ENCODE peak calls at places on chromosomes 11 and 22, in six cellular contexts. One of them, this sample, is unnamed.

GRCh38 chr11:65391007-65391406 is 4.6 kb downstream of the FRMD8 start:
- DNase-seq in H1: no peak
- DNase-seq in K562: no peak
- DNase-seq in HepG2: no peak
- DNase-seq in GM12878: no peak
- DNase-seq in GM12891: no peak
- DNase-seq in this sample: no peak

GRCh38 chr22:48954781-48955311 is 872.8 kb downstream of the BRD1 start:
- DNase-seq in K562: peak
- DNase-seq in H1: no peak
- DNase-seq in HepG2: no peak
- DNase-seq in GM12891: no peak
- DNase-seq in GM12878: no peak
- DNase-seq in this sample: no peak

GRCh38 chr22:36733271-36733670 is 29.7 kb upstream of the CACNG2 start:
- DNase-seq in H1: no peak
- DNase-seq in GM12891: no peak
- DNase-seq in GM12878: no peak
- DNase-seq in K562: no peak
- DNase-seq in HepG2: no peak
- DNase-seq in this sample: no peak

GRCh38 chr22:44326549-44326881 is 13.8 kb upstream of the SHISAL1 start:
- DNase-seq in H1: no peak
- DNase-seq in GM12891: no peak
- DNase-seq in HepG2: no peak
- DNase-seq in GM12878: no peak
- DNase-seq in K562: no peak
- DNase-seq in this sample: no peak

GRCh38 chr11:61011950-61012830 is 40.7 kb downstream of the CD6 start:
- DNase-seq in HepG2: no peak
- DNase-seq in K562: no peak
- DNase-seq in H1: no peak
- DNase-seq in GM12878: no peak
- DNase-seq in GM12891: no peak
- DNase-seq in this sample: no peak

GRCh38 chr11:33835143-33835878 is 56.6 kb downstream of the LMO2 start:
- DNase-seq in K562: no peak
- DNase-seq in HepG2: peak
- DNase-seq in H1: no peak
- DNase-seq in GM12878: peak
- DNase-seq in GM12891: no peak
- DNase-seq in this sample: no peak

GRCh38 chr11:116110356-116110755 is 606.1 kb upstream of the CADM1 start:
- DNase-seq in GM12878: no peak
- DNase-seq in HepG2: no peak
- DNase-seq in GM12891: no peak
- DNase-seq in K562: no peak
- DNase-seq in H1: no peak
- DNase-seq in this sample: no peak

GRCh38 chr22:23847991-23848864 is 9.4 kb upstream of the DERL3 start:
- DNase-seq in GM12891: no peak
- DNase-seq in H1: no peak
- DNase-seq in GM12878: no peak
- DNase-seq in HepG2: no peak
- DNase-seq in K562: no peak
- DNase-seq in this sample: no peak

GRCh38 chr11:71551711-71552110 is 3.5 kb downstream of the KRTAP5-9 start:
- DNase-seq in HepG2: no peak
- DNase-seq in H1: no peak
- DNase-seq in GM12891: no peak
- DNase-seq in GM12878: no peak
- DNase-seq in K562: no peak
- DNase-seq in this sample: no peak

GRCh38 chr11:121700968-121701367 is 248.2 kb upstream of the SORL1-AS1 start:
- DNase-seq in GM12878: no peak
- DNase-seq in GM12891: no peak
- DNase-seq in HepG2: no peak
- DNase-seq in H1: no peak
- DNase-seq in K562: no peak
- DNase-seq in this sample: no peak

GRCh38 chr11:72668645-72669347 is 5.4 kb downstream of the PDE2A start:
- DNase-seq in GM12878: peak
- DNase-seq in H1: no peak
- DNase-seq in K562: no peak
- DNase-seq in HepG2: no peak
- DNase-seq in GM12891: peak
- DNase-seq in this sample: peak

GRCh38 chr11:30855383-30856006 is 269.3 kb upstream of the MPPED2 start:
- DNase-seq in H1: no peak
- DNase-seq in GM12878: no peak
- DNase-seq in HepG2: peak
- DNase-seq in GM12891: no peak
- DNase-seq in K562: no peak
- DNase-seq in this sample: no peak

GRCh38 chr11:78740175-78741161 is 165.8 kb upstream of the NARS2 start:
- DNase-seq in HepG2: no peak
- DNase-seq in GM12878: no peak
- DNase-seq in GM12891: no peak
- DNase-seq in K562: peak
- DNase-seq in H1: no peak
- DNase-seq in this sample: no peak

GRCh38 chr11:126647735-126648134 is 292.2 kb downstream of the ST3GAL4 start:
- DNase-seq in GM12878: no peak
- DNase-seq in H1: no peak
- DNase-seq in GM12891: no peak
- DNase-seq in K562: no peak
- DNase-seq in HepG2: no peak
- DNase-seq in this sample: no peak

GRCh38 chr11:77065878-77066228 is 918 bp upstream of the CAPN5 start:
- DNase-seq in GM12891: no peak
- DNase-seq in H1: no peak
- DNase-seq in HepG2: no peak
- DNase-seq in GM12878: no peak
- DNase-seq in K562: no peak
- DNase-seq in this sample: no peak

GRCh38 chr11:71209656-71210055 is 42.7 kb downstream of the SHANK2 start:
- DNase-seq in K562: no peak
- DNase-seq in GM12878: no peak
- DNase-seq in H1: no peak
- DNase-seq in GM12891: no peak
- DNase-seq in HepG2: no peak
- DNase-seq in this sample: no peak

GRCh38 chr11:64597671-64598101 is 6.7 kb downstream of the SLC22A12 start:
- DNase-seq in H1: no peak
- DNase-seq in K562: no peak
- DNase-seq in GM12891: no peak
- DNase-seq in GM12878: no peak
- DNase-seq in HepG2: no peak
- DNase-seq in this sample: no peak

GRCh38 chr11:30852091-30852490 is 265.9 kb upstream of the MPPED2 start:
- DNase-seq in H1: no peak
- DNase-seq in K562: no peak
- DNase-seq in GM12891: no peak
- DNase-seq in HepG2: no peak
- DNase-seq in GM12878: no peak
- DNase-seq in this sample: no peak

GRCh38 chr11:69364901-69365300 is 70.9 kb downstream of the MYEOV start:
- DNase-seq in HepG2: no peak
- DNase-seq in K562: no peak
- DNase-seq in GM12891: no peak
- DNase-seq in GM12878: no peak
- DNase-seq in H1: no peak
- DNase-seq in this sample: no peak

GRCh38 chr11:64970731-64971151 is 1.2 kb downstream of the MAJIN start:
- DNase-seq in GM12891: no peak
- DNase-seq in HepG2: no peak
- DNase-seq in K562: no peak
- DNase-seq in GM12878: no peak
- DNase-seq in H1: no peak
- DNase-seq in this sample: no peak

GRCh38 chr11:65384301-65384889 is 1.9 kb upstream of the SLC25A45 start:
- DNase-seq in GM12891: no peak
- DNase-seq in HepG2: no peak
- DNase-seq in K562: no peak
- DNase-seq in H1: no peak
- DNase-seq in GM12878: no peak
- DNase-seq in this sample: no peak

GRCh38 chr11:1437500-1437899 is 47.8 kb downstream of the BRSK2 start:
- DNase-seq in K562: peak
- DNase-seq in GM12891: no peak
- DNase-seq in GM12878: no peak
- DNase-seq in H1: no peak
- DNase-seq in HepG2: peak
- DNase-seq in this sample: no peak

GRCh38 chr11:9840460-9841004 is 176.7 kb downstream of the SWAP70 start:
- DNase-seq in GM12878: no peak
- DNase-seq in GM12891: no peak
- DNase-seq in K562: no peak
- DNase-seq in H1: no peak
- DNase-seq in HepG2: no peak
- DNase-seq in this sample: no peak

GRCh38 chr22:46012182-46012880 is 35.4 kb upstream of the WNT7B start:
- DNase-seq in H1: no peak
- DNase-seq in HepG2: no peak
- DNase-seq in GM12878: no peak
- DNase-seq in GM12891: no peak
- DNase-seq in K562: no peak
- DNase-seq in this sample: no peak

GRCh38 chr11:69874984-69875673 is 55.9 kb upstream of the FGF3 start:
- DNase-seq in GM12878: no peak
- DNase-seq in GM12891: no peak
- DNase-seq in HepG2: no peak
- DNase-seq in K562: no peak
- DNase-seq in H1: peak
- DNase-seq in this sample: no peak

GRCh38 chr22:46056169-46057041 is 79.4 kb upstream of the WNT7B start:
- DNase-seq in GM12878: no peak
- DNase-seq in H1: no peak
- DNase-seq in K562: no peak
- DNase-seq in GM12891: no peak
- DNase-seq in HepG2: no peak
- DNase-seq in this sample: no peak

GRCh38 chr22:50104149-50104548 is 14.3 kb downstream of the MOV10L1 start:
- DNase-seq in GM12878: no peak
- DNase-seq in K562: no peak
- DNase-seq in H1: no peak
- DNase-seq in HepG2: no peak
- DNase-seq in GM12891: no peak
- DNase-seq in this sample: no peak
- TF ChIP-seq POLR2A in GM12878: no peak
- TF ChIP-seq POLR2A in K562: peak
- TF ChIP-seq POLR2A in H1: no peak
- TF ChIP-seq POLR2A in HepG2: no peak
- TF ChIP-seq POLR2A in GM12891: no peak
- TF ChIP-seq POLR2A in this sample: no peak

GRCh38 chr11:44785856-44786606 is 59.3 kb downstream of the TSPAN18 start:
- DNase-seq in H1: no peak
- DNase-seq in K562: peak
- DNase-seq in GM12878: no peak
- DNase-seq in GM12891: no peak
- DNase-seq in HepG2: no peak
- DNase-seq in this sample: no peak

GRCh38 chr11:44787070-44787469 is 60.3 kb downstream of the TSPAN18 start:
- DNase-seq in GM12891: no peak
- DNase-seq in K562: no peak
- DNase-seq in HepG2: no peak
- DNase-seq in GM12878: no peak
- DNase-seq in H1: no peak
- DNase-seq in this sample: no peak

GRCh38 chr11:44784784-44785183 is 58.0 kb downstream of the TSPAN18 start:
- DNase-seq in H1: no peak
- DNase-seq in GM12878: no peak
- DNase-seq in K562: no peak
- DNase-seq in GM12891: no peak
- DNase-seq in HepG2: no peak
- DNase-seq in this sample: no peak

GRCh38 chr11:44782478-44782877 is 55.7 kb downstream of the TSPAN18 start:
- DNase-seq in GM12891: no peak
- DNase-seq in GM12878: no peak
- DNase-seq in K562: no peak
- DNase-seq in HepG2: no peak
- DNase-seq in H1: no peak
- DNase-seq in this sample: no peak

DNA sequence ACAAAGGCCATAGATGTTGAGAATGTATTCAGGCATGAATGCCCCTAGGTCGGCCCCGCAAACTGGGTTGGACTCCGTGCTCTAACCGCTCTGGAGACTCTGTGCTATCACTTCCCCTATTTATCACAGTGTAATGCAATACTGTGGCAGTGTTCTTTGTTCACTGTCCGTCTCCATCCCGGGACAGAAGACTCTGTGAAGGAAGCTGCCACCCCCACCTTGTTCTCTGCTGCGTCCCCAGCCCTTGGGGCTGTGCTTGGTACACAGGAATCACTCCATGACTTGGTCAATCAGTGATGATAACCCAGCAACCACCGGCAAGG is 57.6 kb downstream of the TSPAN18 start:
- DNase-seq in K562: no peak
- DNase-seq in GM12891: no peak
- DNase-seq in H1: no peak
- DNase-seq in HepG2: no peak
- DNase-seq in GM12878: no peak
- DNase-seq in this sample: no peak
- TF ChIP-seq TAF1 in K562: no peak
- TF ChIP-seq TAF1 in GM12891: no peak
- TF ChIP-seq TAF1 in H1: no peak
- TF ChIP-seq TAF1 in HepG2: no peak
- TF ChIP-seq TAF1 in GM12878: no peak
- TF ChIP-seq TAF1 in this sample: no peak

GRCh38 chr22:42375982-42376381 is 56.2 kb downstream of the NFAM1 start:
- DNase-seq in GM12878: no peak
- DNase-seq in K562: peak
- DNase-seq in HepG2: no peak
- DNase-seq in GM12891: no peak
- DNase-seq in H1: no peak
- DNase-seq in this sample: no peak
- TF ChIP-seq POLR2A in GM12878: no peak
- TF ChIP-seq POLR2A in K562: no peak
- TF ChIP-seq POLR2A in HepG2: no peak
- TF ChIP-seq POLR2A in GM12891: no peak
- TF ChIP-seq POLR2A in H1: no peak
- TF ChIP-seq POLR2A in this sample: no peak

GRCh38 chr11:74791333-74792100 is 42.9 kb downstream of the RNF169 start:
- DNase-seq in HepG2: no peak
- DNase-seq in H1: no peak
- DNase-seq in GM12878: no peak
- DNase-seq in K562: no peak
- DNase-seq in GM12891: no peak
- DNase-seq in this sample: no peak
- TF ChIP-seq TAF1 in HepG2: no peak
- TF ChIP-seq TAF1 in H1: no peak
- TF ChIP-seq TAF1 in GM12878: no peak
- TF ChIP-seq TAF1 in K562: no peak
- TF ChIP-seq TAF1 in GM12891: no peak
- TF ChIP-seq TAF1 in this sample: no peak

This sample was measured in GM12892.